ENCODE peak calls at places on chromosomes 11 and 22, in eight cellular contexts. J is thoracic aorta; L is CD4-positive, CD25-positive, alpha-beta regulatory T cell; B is naive thymus-derived CD4-positive, alpha-beta T cell; D is prostate gland; N is mucosa of descending colon; O is esophagus squamous epithelium; A is heart right ventricle. E is an unnamed sample. For H3K4me1 and H3K36me3, the result is how much of the 10 kb centered on the place peaks cover.

GRCh38 chr11:124669193-124669592 is 4.3 kb downstream of the SIAE start:
- DNase-seq in J (no peak), L (peak), B (peak), D (peak), N (no peak), O (no peak), A (peak), E (peak)

GRCh38 chr11:43573233-43573632 is 107.3 kb upstream of the HSD17B12 start:
- DNase-seq in J (no peak), L (no peak), B (no peak), D (no peak), N (no peak), O (no peak), A (no peak), E (no peak)

GRCh38 chr11:65357856-65358356 is 3.4 kb downstream of the TIGD3 start:
- DNase-seq in J (no peak), L (no peak), B (no peak), D (no peak), N (peak), O (no peak), A (no peak), E (no peak)

GRCh38 chr22:48664586-48664985 is 1163.1 kb downstream of the BRD1 start:
- DNase-seq in J (no peak), L (no peak), B (no peak), D (no peak), N (no peak), O (no peak), A (no peak), E (no peak)

GRCh38 chr11:118211006-118211405 is 13.8 kb downstream of the JAML start:
- DNase-seq in J (no peak), L (no peak), B (no peak), D (no peak), N (no peak), O (no peak), A (peak), E (no peak)

GRCh38 chr22:37552560-37553163 is 7.6 kb upstream of the CDC42EP1 start:
- DNase-seq in J (no peak), L (no peak), B (no peak), D (no peak), N (peak), O (no peak), A (peak), E (no peak)

GRCh38 chr22:31977141-31977781 is 32.9 kb downstream of the YWHAH start:
- DNase-seq in J (no peak), L (peak), B (peak), D (peak), N (peak), O (no peak), A (peak), E (peak)

GRCh38 chr11:86091566-86091965 is 22.7 kb upstream of the PICALM start:
- DNase-seq in J (peak), L (no peak), B (no peak), D (peak), N (no peak), O (no peak), A (no peak), E (no peak)

GRCh38 chr11:94650756-94651155 is 83.6 kb downstream of the PIWIL4 start:
- DNase-seq in J (no peak), L (no peak), B (no peak), D (no peak), N (peak), O (no peak), A (peak), E (no peak)

GRCh38 chr11:13160745-13161144 is 116.8 kb upstream of the BMAL1 start:
- DNase-seq in J (no peak), L (no peak), B (no peak), D (peak), N (no peak), O (no peak), A (no peak), E (no peak)

GRCh38 chr22:23181763-23182288 is 1.5 kb downstream of the BCR start:
- DNase-seq in J (no peak), L (no peak), B (peak), D (no peak), N (peak), O (no peak), A (no peak), E (no peak)

GRCh38 chr22:25156736-25157135 is 42.9 kb upstream of the CRYBB3 start:
- DNase-seq in J (no peak), L (no peak), B (no peak), D (no peak), N (no peak), O (no peak), A (peak), E (no peak)

GRCh38 chr11:68542617-68543016 is 82.1 kb downstream of the PPP6R3 start:
- DNase-seq in J (no peak), L (no peak), B (no peak), D (no peak), N (no peak), O (no peak), A (no peak), E (no peak)

GRCh38 chr11:58058276-58059010 is 27.7 kb downstream of the OR6Q1 start:
- DNase-seq in J (no peak), L (no peak), B (no peak), D (no peak), N (peak), O (no peak), A (peak), E (no peak)

GRCh38 chr11:13699041-13699440 is 30.6 kb downstream of the FAR1 start:
- DNase-seq in J (no peak), L (no peak), B (no peak), D (no peak), N (no peak), O (no peak), A (no peak), E (no peak)

GRCh38 chr11:40405614-40406013 is 1053.8 kb downstream of the LRRC4C start:
- DNase-seq in J (no peak), L (no peak), B (no peak), D (no peak), N (no peak), O (no peak), A (no peak), E (no peak)

GRCh38 chr11:40403321-40403720 is 1056.1 kb downstream of the LRRC4C start:
- DNase-seq in J (no peak), L (no peak), B (no peak), D (no peak), N (no peak), O (no peak), A (no peak), E (no peak)

GRCh38 chr11:40397141-40397540 is 1062.3 kb downstream of the LRRC4C start:
- DNase-seq in J (no peak), L (no peak), B (no peak), D (no peak), N (no peak), O (no peak), A (no peak), E (no peak)

GRCh38 chr11:40401132-40401853 is 1058.2 kb downstream of the LRRC4C start:
- DNase-seq in J (no peak), L (no peak), B (no peak), D (no peak), N (no peak), O (no peak), A (no peak), E (no peak)
- H3K4me1 ChIP-seq in J (under half), L (under half), B (under half), D (under half), N (under half), O (under half), A (under half), E (under half)

DNA sequence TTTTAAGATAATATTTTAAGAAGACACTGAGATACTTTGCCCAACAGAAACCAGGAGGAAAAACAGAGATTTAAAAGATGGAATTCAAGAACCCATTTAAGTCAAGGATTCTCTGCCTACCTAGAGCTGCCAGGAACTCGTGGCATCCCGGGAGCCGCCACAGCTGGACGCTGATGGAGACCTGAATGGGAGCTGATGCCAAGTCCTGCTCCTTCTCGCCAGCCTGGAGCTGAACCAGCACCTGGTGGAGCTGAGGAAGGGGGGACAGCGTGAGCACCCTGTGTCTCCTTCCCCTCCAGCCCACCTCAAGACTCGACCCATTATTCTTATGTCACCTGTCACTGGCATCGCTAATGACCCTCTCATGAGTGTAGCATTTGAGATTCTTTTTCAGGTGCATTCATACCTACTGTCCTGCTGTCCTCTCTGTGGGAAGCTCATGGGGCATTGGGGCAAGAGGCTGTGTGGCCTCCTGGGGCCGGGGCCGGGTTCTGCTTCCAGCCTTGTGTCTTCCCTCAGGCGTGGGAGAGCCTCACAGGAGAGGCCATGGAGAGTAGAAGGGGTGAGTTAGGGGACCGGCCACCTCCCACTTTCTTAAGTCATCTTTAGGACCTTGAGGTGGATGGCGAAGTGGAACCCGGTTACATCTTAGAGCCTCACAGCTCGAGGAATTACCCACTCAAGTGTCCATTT is 70.8 kb upstream of the PITPNB start:
- DNase-seq in J (no peak), L (no peak), B (no peak), D (no peak), N (no peak), O (no peak), A (no peak), E (no peak)
- H3K36me3 ChIP-seq in J (under half), L (under half), B (under half), D (under half), N (under half), O (under half), A (under half), E (under half)

GRCh38 chr22:46078241-46079092 is 71.9 kb upstream of the PPARA start:
- DNase-seq in J (no peak), L (no peak), B (no peak), D (peak), N (peak), O (no peak), A (peak), E (no peak)

GRCh38 chr22:46081831-46082210 is 68.5 kb upstream of the PPARA start:
- DNase-seq in J (no peak), L (no peak), B (no peak), D (no peak), N (peak), O (no peak), A (no peak), E (no peak)

GRCh38 chr22:46081036-46081830 is 69.1 kb upstream of the PPARA start:
- DNase-seq in J (no peak), L (no peak), B (no peak), D (no peak), N (peak), O (no peak), A (no peak), E (no peak)

GRCh38 chr22:46079093-46079860 is 71.0 kb upstream of the PPARA start:
- DNase-seq in J (no peak), L (no peak), B (no peak), D (no peak), N (no peak), O (no peak), A (no peak), E (no peak)

DNA sequence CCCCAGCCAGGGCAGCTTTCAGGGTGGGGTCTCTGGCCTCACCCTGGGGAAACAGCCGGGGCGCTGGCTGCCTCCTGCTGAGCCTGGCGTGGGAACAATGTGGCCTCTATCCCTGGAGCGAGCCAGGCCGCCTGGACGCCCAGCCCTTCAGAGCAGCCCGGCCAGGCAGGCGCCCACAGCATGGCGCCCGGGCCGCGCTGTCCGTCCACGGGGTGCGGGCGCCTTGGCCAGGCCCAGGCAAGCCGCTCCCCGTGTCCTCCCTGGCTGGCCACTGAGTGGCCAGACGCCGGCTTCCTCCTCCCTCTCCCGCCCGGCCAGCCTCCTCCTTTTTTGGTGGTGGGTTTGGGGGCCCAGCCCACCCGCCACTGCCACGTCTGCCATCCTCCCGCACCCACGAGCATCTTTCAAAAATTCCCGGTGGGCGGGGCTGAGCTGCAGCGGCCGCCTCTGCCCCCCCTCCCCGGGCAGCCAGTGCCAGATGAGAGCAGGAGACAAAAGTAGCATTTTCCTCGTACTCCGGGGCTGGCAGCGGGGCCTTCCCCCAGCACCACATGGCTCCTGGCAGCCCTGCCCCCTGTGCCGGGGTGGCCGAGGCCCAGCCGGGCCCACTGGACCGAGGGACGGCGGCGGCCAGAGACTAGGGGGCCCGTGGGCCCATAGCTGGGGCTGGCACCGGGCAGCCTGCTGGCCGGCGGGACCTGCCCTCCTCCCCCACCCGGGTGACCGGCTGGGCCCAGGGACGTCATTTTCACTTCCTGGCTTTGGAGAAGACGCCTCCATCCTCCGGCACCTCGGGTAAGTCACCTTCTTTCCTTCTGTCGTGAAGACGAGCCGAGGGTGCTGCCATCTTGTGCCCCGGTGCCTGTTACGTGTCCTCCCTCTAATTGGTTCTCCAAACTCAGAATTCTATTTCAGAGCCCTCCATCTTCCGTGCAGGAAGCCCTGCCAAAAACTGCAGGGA is 70.2 kb upstream of the PPARA start:
- DNase-seq in J (peak), L (no peak), B (no peak), D (peak), N (peak), O (no peak), A (peak), E (no peak)
- H3K4me1 ChIP-seq in J (half or more), L (under half), B (under half), D (under half), N (under half), O (half or more), A (half or more), E (under half)

DNA sequence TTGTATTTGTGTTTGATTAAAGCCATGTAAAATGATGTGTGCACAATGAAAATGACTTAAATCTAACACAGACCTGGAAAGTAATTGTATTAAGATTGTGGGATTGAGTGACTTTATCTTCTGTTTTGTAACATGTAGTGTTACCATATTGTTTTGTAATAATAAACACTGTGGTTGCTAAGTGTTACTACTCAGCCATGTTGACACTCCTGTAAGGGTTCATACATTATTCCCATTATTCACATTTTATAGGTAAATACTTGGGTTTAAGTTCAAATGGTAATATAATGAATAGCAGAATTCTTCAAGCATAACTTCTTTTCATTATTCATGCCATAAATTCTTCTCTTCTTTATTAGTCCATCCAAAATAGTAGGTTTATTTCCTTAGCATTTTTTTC is 69.0 kb downstream of the ZC3H12C start:
- DNase-seq in J (no peak), L (no peak), B (no peak), D (no peak), N (no peak), O (no peak), A (no peak), E (no peak)
- H3K36me3 ChIP-seq in J (under half), L (under half), B (under half), D (under half), N (under half), O (under half), A (under half), E (under half)

GRCh38 chr11:133992121-133992520 is 35.4 kb upstream of the IGSF9B start:
- DNase-seq in J (no peak), L (no peak), B (no peak), D (no peak), N (no peak), O (no peak), A (no peak), E (no peak)
- H3K4me1 ChIP-seq in J (under half), L (under half), B (under half), D (under half), N (under half), O (under half), A (under half), E (under half)